ENCODE peak calls at places on chromosomes 12 and 14, in five cellular contexts. W, O, Y, N and S are unnamed samples.

GRCh38 chr12:28457785-28458184 is 267.5 kb downstream of the CCDC91 start:
- DNase-seq in O (no peak), N (no peak), W (no peak), Y (no peak), S (no peak)

GRCh38 chr12:14239350-14239934 is 126.0 kb upstream of the ATF7IP start:
- DNase-seq in W (no peak), O (peak), Y (no peak), N (no peak), S (no peak)

GRCh38 chr12:131010376-131011131 is 56.8 kb downstream of the ADGRD1 start:
- DNase-seq in N (no peak), Y (no peak), O (no peak), W (no peak), S (no peak)

GRCh38 chr12:64682572-64683277 is 72.4 kb downstream of the RASSF3 start:
- DNase-seq in N (no peak), W (no peak), O (no peak), Y (no peak), S (no peak)

GRCh38 chr12:10184261-10184843 is 5.5 kb downstream of the TMEM52B start:
- DNase-seq in O (no peak), W (no peak), N (no peak), Y (no peak), S (no peak)

GRCh38 chr12:110502449-110502738 is 263 bp downstream of the RAD9B start:
- DNase-seq in Y (no peak), O (no peak), W (no peak), N (no peak), S (no peak)

GRCh38 chr14:105470812-105471771 is 3.5 kb upstream of the CRIP2 start:
- DNase-seq in W (no peak), N (no peak), O (peak), Y (peak), S (no peak)

GRCh38 chr12:29066061-29066588 is 83.0 kb upstream of the FAR2 start:
- DNase-seq in W (peak), N (no peak), O (no peak), Y (no peak), S (no peak)

GRCh38 chr12:28905220-28905940 is 243.7 kb upstream of the FAR2 start:
- DNase-seq in N (no peak), O (no peak), W (no peak), Y (no peak), S (no peak)

GRCh38 chr12:71477609-71478008 is 38.0 kb downstream of the LGR5 start:
- DNase-seq in O (no peak), N (no peak), Y (no peak), W (no peak), S (no peak)

GRCh38 chr12:110619534-110619953 is 5.6 kb downstream of the TCTN1 start:
- DNase-seq in N (peak), W (no peak), Y (no peak), O (peak), S (no peak)

GRCh38 chr12:131963381-131963780 is 13.6 kb downstream of the EP400 start:
- DNase-seq in Y (no peak), O (no peak), W (no peak), N (no peak), S (no peak)

GRCh38 chr12:108720757-108721514 is 10.4 kb downstream of the CORO1C start:
- DNase-seq in O (no peak), Y (no peak), W (no peak), N (peak), S (no peak)

GRCh38 chr14:86533834-86534233 is 1003.9 kb downstream of the FLRT2 start:
- DNase-seq in W (no peak), Y (no peak), N (no peak), O (no peak), S (no peak)

GRCh38 chr14:31391977-31392503 is 28.3 kb downstream of the HEATR5A start:
- DNase-seq in W (no peak), Y (no peak), N (no peak), O (no peak), S (no peak)

GRCh38 chr12:62472472-62472871 is 5.8 kb downstream of the MON2 start:
- DNase-seq in Y (no peak), W (no peak), O (no peak), N (peak), S (no peak)

GRCh38 chr14:21454843-21455550 is 926 bp downstream of the CHD8 start:
- DNase-seq in Y (no peak), N (peak), O (no peak), W (no peak), S (no peak)

GRCh38 chr12:19575307-19576243 is 136.3 kb downstream of the AEBP2 start:
- DNase-seq in N (peak), Y (no peak), O (no peak), W (no peak), S (peak)

GRCh38 chr14:94575730-94576585 is 5.3 kb upstream of the SERPINA5 start:
- DNase-seq in W (no peak), N (no peak), O (no peak), Y (peak), S (no peak)

GRCh38 chr12:2154050-2154449 is 101.3 kb downstream of the CACNA1C start:
- DNase-seq in O (no peak), W (no peak), N (peak), Y (no peak), S (no peak)

GRCh38 chr12:6095269-6095668 is 29.2 kb downstream of the VWF start:
- DNase-seq in O (no peak), N (no peak), Y (no peak), W (no peak), S (no peak)

GRCh38 chr14:26729851-26730250 is 132.0 kb upstream of the NOVA1 start:
- DNase-seq in Y (no peak), N (no peak), O (no peak), W (no peak), S (no peak)

GRCh38 chr14:68391292-68392014 is 401.4 kb downstream of the ZFP36L1 start:
- DNase-seq in O (no peak), Y (no peak), W (no peak), N (peak), S (no peak)

GRCh38 chr14:22691171-22691570 is 47.0 kb upstream of the OR6J1 start:
- DNase-seq in N (peak), W (no peak), O (no peak), Y (no peak), S (no peak)

GRCh38 chr12:114812858-114813761 is 129.1 kb upstream of the TBX3 start:
- DNase-seq in W (no peak), N (no peak), O (no peak), Y (no peak), S (no peak)

GRCh38 chr12:89856431-89856830 is 147.8 kb upstream of the ATP2B1 start:
- DNase-seq in Y (no peak), N (peak), O (peak), W (no peak), S (no peak)

GRCh38 chr14:78010688-78011087 is 159.5 kb upstream of the NRXN3 start:
- DNase-seq in W (no peak), O (no peak), N (peak), Y (no peak), S (no peak)

GRCh38 chr12:14952295-14952995 is 9.0 kb downstream of the ARHGDIB start:
- DNase-seq in O (no peak), W (no peak), N (peak), Y (no peak), S (no peak)

GRCh38 chr14:59484611-59485174 is 376 bp downstream of the JKAMP start:
- DNase-seq in O (no peak), Y (no peak), N (peak), W (no peak), S (no peak)

GRCh38 chr14:99982449-99983250 is 82.6 kb upstream of the EVL start:
- DNase-seq in W (peak), N (peak), O (peak), Y (no peak), S (peak)

GRCh38 chr12:68331869-68332725 is at the start of gene MDM1:
- DNase-seq in N (peak), O (peak), W (peak), Y (peak), S (peak)

GRCh38 chr12:122081108-122081696 is 2.6 kb downstream of the MLXIP start:
- DNase-seq in W (no peak), O (no peak), Y (no peak), N (peak), S (no peak)

GRCh38 chr14:35355981-35356839 is 48.3 kb downstream of the NFKBIA start:
- DNase-seq in Y (no peak), W (no peak), N (peak), O (no peak), S (no peak)

GRCh38 chr14:37559386-37559785 is 35.7 kb downstream of the FOXA1 start:
- DNase-seq in Y (no peak), N (no peak), O (no peak), W (no peak), S (no peak)

GRCh38 chr14:61620130-61620946 is 75.0 kb upstream of the HIF1A start:
- DNase-seq in N (peak), W (no peak), Y (no peak), O (no peak), S (no peak)

GRCh38 chr12:99916555-99916954 is 68.2 kb downstream of the ANKS1B start:
- DNase-seq in W (no peak), Y (no peak), N (peak), O (no peak), S (no peak)

GRCh38 chr12:42679402-42679801 is 89.9 kb upstream of the PRICKLE1 start:
- DNase-seq in N (no peak), Y (no peak), O (no peak), W (no peak), S (no peak)

GRCh38 chr14:105484069-105484996 is 2.4 kb upstream of the CRIP1 start:
- DNase-seq in N (peak), Y (peak), O (no peak), W (no peak), S (no peak)

GRCh38 chr14:66398437-66398836 is 87.7 kb upstream of the CCDC196 start:
- DNase-seq in W (no peak), Y (no peak), N (no peak), O (no peak), S (no peak)

GRCh38 chr14:66396165-66396564 is 90.0 kb upstream of the CCDC196 start:
- DNase-seq in W (no peak), N (no peak), O (no peak), Y (no peak), S (no peak)

DNA sequence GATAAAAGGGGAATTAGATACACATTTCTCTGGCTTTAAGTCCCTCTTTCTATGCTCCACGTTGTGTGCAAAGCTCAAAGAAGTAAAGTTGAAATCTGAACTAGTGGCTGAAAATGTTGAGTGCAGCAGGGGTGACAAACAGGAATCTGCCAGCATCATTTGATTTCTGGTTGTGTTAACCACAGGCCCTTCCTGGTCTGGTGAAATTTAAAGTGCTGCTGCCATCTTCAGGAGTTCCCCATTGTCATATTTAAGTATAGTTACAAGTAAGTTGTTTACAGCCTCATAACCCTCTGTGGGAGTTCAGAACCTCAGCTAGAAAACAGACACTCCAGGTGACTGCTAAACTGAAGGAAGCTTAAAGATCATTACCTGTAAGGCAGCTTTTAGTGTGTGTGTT is 90.9 kb upstream of the CCDC196 start:
- DNase-seq in O (no peak), W (no peak), Y (no peak), N (no peak), S (no peak)
- TF ChIP-seq CTCF in O (no peak), W (no peak), Y (no peak), N (no peak), S (no peak)

DNA sequence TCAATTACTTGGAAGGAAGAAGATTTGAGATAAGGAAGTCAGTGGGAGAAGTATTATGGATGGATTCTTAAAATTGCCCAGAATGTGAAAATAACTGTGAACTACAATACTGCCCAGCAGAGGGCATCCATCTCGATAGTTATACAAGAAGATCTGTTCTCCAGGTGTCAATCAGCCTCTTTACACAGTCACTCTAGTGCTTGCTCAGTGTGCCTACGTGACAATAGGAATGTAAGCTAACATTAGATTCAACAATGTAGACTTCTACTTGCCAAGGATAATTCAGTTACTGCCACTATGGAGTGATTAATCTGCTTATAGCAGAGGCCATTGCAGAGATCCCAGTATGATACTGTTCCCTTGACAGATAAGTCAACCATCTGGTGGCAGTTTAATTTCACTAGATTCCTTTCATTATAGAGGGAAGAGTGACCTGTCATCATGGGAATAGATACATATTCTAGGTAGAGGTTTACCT is 10.6 kb upstream of the MAP4K5 start:
- DNase-seq in N (peak), O (peak), W (no peak), Y (no peak), S (no peak)
- TF ChIP-seq CTCF in N (peak), O (peak), W (peak), Y (peak), S (peak)

GRCh38 chr14:106838991-106839769 is 1312.8 kb downstream of the TMEM121 start:
- DNase-seq in W (no peak), O (no peak), N (no peak), Y (no peak), S (no peak)

GRCh38 chr14:106842687-106843086 is 1316.3 kb downstream of the TMEM121 start:
- DNase-seq in Y (peak), O (no peak), N (no peak), W (no peak), S (no peak)

GRCh38 chr14:106837870-106838269 is 1311.5 kb downstream of the TMEM121 start:
- DNase-seq in W (no peak), Y (no peak), O (no peak), N (no peak), S (no peak)

GRCh38 chr14:106841701-106842100 is 1315.3 kb downstream of the TMEM121 start:
- DNase-seq in Y (no peak), N (no peak), O (no peak), W (no peak), S (no peak)

GRCh38 chr14:106840258-106840657 is 1313.9 kb downstream of the TMEM121 start:
- DNase-seq in N (no peak), W (no peak), Y (no peak), O (peak), S (no peak)
- TF ChIP-seq CTCF in N (no peak), W (no peak), Y (no peak), O (peak), S (no peak)

GRCh38 chr14:89954045-89955021 is at the start of gene EFCAB11:
- DNase-seq in W (peak), N (peak), O (peak), Y (peak), S (peak)
- TF ChIP-seq CTCF in W (no peak), N (peak), O (peak), Y (no peak), S (peak)

DNA sequence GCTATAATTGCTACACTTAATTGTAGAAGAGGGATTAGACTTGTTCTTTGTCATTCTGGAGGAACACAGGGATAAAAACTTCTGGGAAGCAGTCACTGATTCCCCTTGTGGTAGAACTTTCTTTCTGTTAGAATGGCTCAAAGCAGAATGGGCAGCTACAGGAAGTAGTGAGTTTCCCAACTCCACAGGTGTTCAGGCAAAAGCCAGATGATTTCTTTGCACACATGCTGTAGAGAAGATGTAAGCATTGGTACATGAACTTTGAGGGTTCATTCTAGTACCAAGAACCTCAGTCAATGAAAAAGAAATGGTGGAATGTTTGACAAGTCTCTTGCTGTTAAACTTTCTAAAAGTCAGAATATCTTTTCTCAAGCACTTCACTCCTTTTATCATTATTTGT is 4.3 kb downstream of the NDUFA9 start:
- DNase-seq in O (no peak), W (no peak), N (no peak), Y (no peak), S (no peak)
- TF ChIP-seq CTCF in O (no peak), W (no peak), N (peak), Y (no peak), S (no peak)

GRCh38 chr14:101577221-101577909 is 16.1 kb downstream of the DIO3 start:
- DNase-seq in N (no peak), Y (no peak), W (no peak), O (no peak), S (no peak)

GRCh38 chr14:101573289-101573688 is 12.0 kb downstream of the DIO3 start:
- DNase-seq in N (no peak), O (no peak), Y (no peak), W (no peak), S (no peak)

GRCh38 chr14:101579372-101580080 is 18.2 kb downstream of the DIO3 start:
- DNase-seq in Y (no peak), O (no peak), N (no peak), W (no peak), S (no peak)

GRCh38 chr14:101578489-101578888 is 17.2 kb downstream of the DIO3 start:
- DNase-seq in W (no peak), Y (no peak), N (no peak), O (no peak), S (no peak)

DNA sequence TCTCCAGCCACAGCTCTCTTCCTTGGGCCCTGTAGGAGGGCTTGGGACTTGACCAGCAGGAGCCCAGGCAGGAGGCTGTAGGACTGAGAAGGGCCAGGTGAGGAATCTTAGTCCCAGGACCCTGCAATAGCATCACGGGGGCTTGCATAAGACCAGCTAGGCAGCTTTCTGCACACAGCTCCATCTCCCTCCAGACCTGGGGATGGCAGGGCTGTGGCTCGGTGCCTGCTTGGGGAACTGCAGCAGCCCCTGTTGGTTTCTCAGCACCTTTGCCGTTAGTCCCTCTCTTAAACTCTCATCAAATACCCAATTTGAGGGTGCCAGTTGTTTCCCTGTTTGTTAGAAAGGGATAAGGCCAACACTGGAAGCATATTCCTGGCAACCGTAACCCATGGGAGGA is 14.3 kb downstream of the DIO3 start:
- DNase-seq in N (no peak), W (no peak), Y (no peak), O (no peak), S (no peak)
- TF ChIP-seq CTCF in N (no peak), W (no peak), Y (no peak), O (no peak), S (no peak)

GRCh38 chr14:64730061-64730440 is 25.8 kb downstream of the PLEKHG3 start:
- DNase-seq in O (no peak), W (no peak), Y (no peak), N (no peak), S (no peak)
- TF ChIP-seq CTCF in O (no peak), W (no peak), Y (no peak), N (no peak), S (no peak)

DNA sequence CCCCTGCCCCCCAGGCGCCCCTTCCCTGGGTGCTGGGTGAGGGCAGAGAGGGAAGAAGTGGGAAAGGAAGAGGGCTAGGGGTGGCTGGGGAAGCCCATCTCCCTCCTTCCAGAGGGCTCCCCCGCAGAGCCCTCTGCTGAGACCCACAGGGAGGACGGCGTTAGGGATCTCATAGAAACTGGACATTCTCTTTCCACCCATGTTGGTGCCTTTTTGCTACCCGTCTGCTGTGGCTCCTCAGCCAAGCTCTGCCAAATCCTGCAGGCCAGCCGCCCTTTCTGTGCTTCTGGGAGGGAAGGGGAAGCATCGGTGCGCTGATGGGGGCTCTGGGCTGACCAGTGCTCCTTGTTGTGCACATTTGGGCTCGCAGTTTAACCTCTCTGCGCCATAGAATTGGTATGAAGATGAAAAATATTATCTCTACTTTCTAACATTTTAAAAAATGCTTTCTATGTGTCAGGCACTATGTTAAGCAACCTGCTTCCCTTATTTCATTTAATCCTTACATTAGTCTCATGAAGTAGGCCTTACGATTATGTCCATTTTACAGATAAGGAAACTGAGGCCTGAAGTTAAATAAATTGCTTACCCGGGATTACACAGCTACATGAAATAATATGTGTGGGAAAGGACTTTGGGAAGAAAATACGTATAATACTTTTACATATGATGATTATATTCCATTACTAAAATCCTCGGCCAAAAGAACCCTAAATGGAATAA is 981 bp downstream of the SLC48A1 start:
- DNase-seq in O (no peak), N (no peak), Y (no peak), W (no peak), S (no peak)
- TF ChIP-seq CTCF in O (no peak), N (no peak), Y (no peak), W (peak), S (no peak)

GRCh38 chr14:49297102-49297501 is 289.1 kb downstream of the RPS29 start:
- DNase-seq in N (no peak), Y (no peak), W (no peak), O (no peak), S (no peak)

GRCh38 chr14:49294736-49295135 is 291.4 kb downstream of the RPS29 start:
- DNase-seq in N (no peak), O (no peak), W (no peak), Y (no peak), S (no peak)
- TF ChIP-seq CTCF in N (no peak), O (no peak), W (no peak), Y (no peak), S (no peak)